ENCODE peak calls at places on chromosomes 3 and 15, in six cellular contexts. One of them, this sample, is unnamed. For H3K4me1, the result is how much of the 10 kb centered on the place peaks cover.

GRCh38 chr3:146585156-146585555 is 20.0 kb downstream of the PLSCR5 start:
- DNase-seq in A549: no peak
- DNase-seq in pancreas: no peak
- DNase-seq in testis: no peak
- DNase-seq in lower lobe of right lung: no peak
- DNase-seq in prostate gland: no peak
- DNase-seq in this sample: no peak

GRCh38 chr3:20811631-20812030 is 625.6 kb upstream of the SGO1 start:
- DNase-seq in A549: no peak
- DNase-seq in pancreas: no peak
- DNase-seq in testis: no peak
- DNase-seq in lower lobe of right lung: no peak
- DNase-seq in prostate gland: no peak
- DNase-seq in this sample: no peak

GRCh38 chr3:126704494-126705214 is 614 bp downstream of the CHCHD6 start:
- DNase-seq in A549: no peak
- DNase-seq in pancreas: no peak
- DNase-seq in testis: no peak
- DNase-seq in lower lobe of right lung: no peak
- DNase-seq in prostate gland: no peak
- DNase-seq in this sample: no peak

GRCh38 chr3:108970561-108970960 is 16.9 kb upstream of the GUCA1C start:
- DNase-seq in A549: no peak
- DNase-seq in pancreas: no peak
- DNase-seq in testis: no peak
- DNase-seq in lower lobe of right lung: no peak
- DNase-seq in prostate gland: no peak
- DNase-seq in this sample: no peak

GRCh38 chr15:62841269-62841628 is 201.3 kb upstream of the TPM1 start:
- DNase-seq in A549: no peak
- DNase-seq in pancreas: no peak
- DNase-seq in testis: no peak
- DNase-seq in lower lobe of right lung: no peak
- DNase-seq in prostate gland: no peak
- DNase-seq in this sample: no peak

GRCh38 chr3:19147905-19148767 is at the start of gene KCNH8:
- DNase-seq in A549: peak
- DNase-seq in pancreas: peak
- DNase-seq in testis: peak
- DNase-seq in lower lobe of right lung: no peak
- DNase-seq in prostate gland: peak
- DNase-seq in this sample: no peak

GRCh38 chr15:87944687-87945086 is 311.9 kb downstream of the NTRK3 start:
- DNase-seq in A549: no peak
- DNase-seq in pancreas: no peak
- DNase-seq in testis: no peak
- DNase-seq in lower lobe of right lung: no peak
- DNase-seq in prostate gland: no peak
- DNase-seq in this sample: no peak

GRCh38 chr15:50124557-50125080 is 5.6 kb upstream of the ATP8B4 start:
- DNase-seq in A549: no peak
- DNase-seq in pancreas: no peak
- DNase-seq in testis: peak
- DNase-seq in lower lobe of right lung: no peak
- DNase-seq in prostate gland: no peak
- DNase-seq in this sample: no peak

GRCh38 chr3:151873433-151873832 is at the start of gene SUCNR1:
- DNase-seq in A549: no peak
- DNase-seq in pancreas: no peak
- DNase-seq in testis: no peak
- DNase-seq in lower lobe of right lung: no peak
- DNase-seq in prostate gland: no peak
- DNase-seq in this sample: no peak

GRCh38 chr15:70535071-70535954 is 228.0 kb downstream of the UACA start:
- DNase-seq in A549: no peak
- DNase-seq in pancreas: no peak
- DNase-seq in testis: no peak
- DNase-seq in lower lobe of right lung: no peak
- DNase-seq in prostate gland: no peak
- DNase-seq in this sample: peak

GRCh38 chr15:23561914-23562313 is 3.6 kb upstream of the MKRN3 start:
- DNase-seq in A549: no peak
- DNase-seq in pancreas: no peak
- DNase-seq in testis: no peak
- DNase-seq in lower lobe of right lung: no peak
- DNase-seq in prostate gland: no peak
- DNase-seq in this sample: no peak

GRCh38 chr3:112858410-112859069 is 11.9 kb upstream of the CD200R1L start:
- DNase-seq in A549: no peak
- DNase-seq in pancreas: no peak
- DNase-seq in testis: no peak
- DNase-seq in lower lobe of right lung: no peak
- DNase-seq in prostate gland: no peak
- DNase-seq in this sample: no peak

GRCh38 chr3:149647285-149647684 is 10.5 kb downstream of the WWTR1 start:
- DNase-seq in A549: no peak
- DNase-seq in pancreas: no peak
- DNase-seq in testis: no peak
- DNase-seq in lower lobe of right lung: no peak
- DNase-seq in prostate gland: no peak
- DNase-seq in this sample: no peak

GRCh38 chr3:125213946-125214542 is 1.5 kb upstream of the SLC12A8 start:
- DNase-seq in A549: no peak
- DNase-seq in pancreas: no peak
- DNase-seq in testis: no peak
- DNase-seq in lower lobe of right lung: no peak
- DNase-seq in prostate gland: no peak
- DNase-seq in this sample: no peak

GRCh38 chr3:135915206-135915605 is 50.3 kb upstream of the PPP2R3A start:
- DNase-seq in A549: no peak
- DNase-seq in pancreas: no peak
- DNase-seq in testis: no peak
- DNase-seq in lower lobe of right lung: no peak
- DNase-seq in prostate gland: no peak
- DNase-seq in this sample: no peak

GRCh38 chr3:123098411-123099330 is 31.8 kb downstream of the PDIA5 start:
- DNase-seq in A549: no peak
- DNase-seq in pancreas: no peak
- DNase-seq in testis: peak
- DNase-seq in lower lobe of right lung: no peak
- DNase-seq in prostate gland: no peak
- DNase-seq in this sample: no peak

GRCh38 chr3:87287025-87287424 is 10.6 kb upstream of the POU1F1 start:
- DNase-seq in A549: no peak
- DNase-seq in pancreas: no peak
- DNase-seq in testis: no peak
- DNase-seq in lower lobe of right lung: no peak
- DNase-seq in prostate gland: no peak
- DNase-seq in this sample: no peak

GRCh38 chr15:65468229-65468628 is 45.5 kb upstream of the IGDCC4 start:
- DNase-seq in A549: no peak
- DNase-seq in pancreas: no peak
- DNase-seq in testis: no peak
- DNase-seq in lower lobe of right lung: no peak
- DNase-seq in prostate gland: no peak
- DNase-seq in this sample: no peak

GRCh38 chr3:126960604-126960995 is 22.3 kb upstream of the PLXNA1 start:
- DNase-seq in A549: no peak
- DNase-seq in pancreas: peak
- DNase-seq in testis: peak
- DNase-seq in lower lobe of right lung: no peak
- DNase-seq in prostate gland: no peak
- DNase-seq in this sample: peak

GRCh38 chr15:71127083-71127482 is 11.8 kb downstream of the THSD4 start:
- DNase-seq in A549: no peak
- DNase-seq in pancreas: no peak
- DNase-seq in testis: no peak
- DNase-seq in lower lobe of right lung: no peak
- DNase-seq in prostate gland: no peak
- DNase-seq in this sample: no peak

GRCh38 chr15:65394280-65394789 is 16.5 kb upstream of the IGDCC3 start:
- DNase-seq in A549: no peak
- DNase-seq in pancreas: no peak
- DNase-seq in testis: no peak
- DNase-seq in lower lobe of right lung: no peak
- DNase-seq in prostate gland: no peak
- DNase-seq in this sample: no peak

DNA sequence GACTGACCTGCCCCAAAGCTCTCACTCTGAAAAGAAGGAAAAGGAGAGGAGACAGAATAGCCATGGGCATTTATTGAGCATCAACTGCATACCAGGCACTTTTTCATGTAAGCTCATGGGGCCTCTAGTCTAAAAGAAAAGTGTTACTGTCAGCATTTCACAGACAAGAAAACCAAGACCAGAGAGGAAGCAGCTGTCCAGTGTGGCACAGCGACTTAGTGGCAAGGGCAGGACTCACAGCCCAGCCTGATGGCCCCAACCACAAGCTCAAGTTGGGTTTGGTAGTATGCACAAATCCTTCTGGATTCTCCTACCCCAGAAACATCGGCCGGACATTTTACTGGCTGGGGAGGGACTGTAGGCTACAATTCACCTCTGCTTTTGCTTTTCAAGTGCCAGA is 5.8 kb downstream of the EFCC1 start:
- DNase-seq in A549: no peak
- DNase-seq in pancreas: peak
- DNase-seq in testis: no peak
- DNase-seq in lower lobe of right lung: no peak
- DNase-seq in prostate gland: no peak
- DNase-seq in this sample: no peak
- H3K4me3 ChIP-seq in A549: no peak
- H3K4me3 ChIP-seq in pancreas: no peak
- H3K4me3 ChIP-seq in testis: no peak
- H3K4me3 ChIP-seq in lower lobe of right lung: no peak
- H3K4me3 ChIP-seq in prostate gland: no peak
- H3K4me3 ChIP-seq in this sample: no peak

GRCh38 chr3:30293621-30294240 is 312.7 kb upstream of the TGFBR2 start:
- DNase-seq in A549: no peak
- DNase-seq in pancreas: no peak
- DNase-seq in testis: no peak
- DNase-seq in lower lobe of right lung: no peak
- DNase-seq in prostate gland: no peak
- DNase-seq in this sample: no peak

GRCh38 chr3:30290479-30290878 is 315.9 kb upstream of the TGFBR2 start:
- DNase-seq in A549: no peak
- DNase-seq in pancreas: no peak
- DNase-seq in testis: no peak
- DNase-seq in lower lobe of right lung: peak
- DNase-seq in prostate gland: no peak
- DNase-seq in this sample: no peak

GRCh38 chr3:30289751-30290150 is 316.6 kb upstream of the TGFBR2 start:
- DNase-seq in A549: no peak
- DNase-seq in pancreas: no peak
- DNase-seq in testis: no peak
- DNase-seq in lower lobe of right lung: no peak
- DNase-seq in prostate gland: no peak
- DNase-seq in this sample: no peak

GRCh38 chr3:30294241-30294667 is 312.1 kb upstream of the TGFBR2 start:
- DNase-seq in A549: no peak
- DNase-seq in pancreas: no peak
- DNase-seq in testis: no peak
- DNase-seq in lower lobe of right lung: no peak
- DNase-seq in prostate gland: no peak
- DNase-seq in this sample: no peak

DNA sequence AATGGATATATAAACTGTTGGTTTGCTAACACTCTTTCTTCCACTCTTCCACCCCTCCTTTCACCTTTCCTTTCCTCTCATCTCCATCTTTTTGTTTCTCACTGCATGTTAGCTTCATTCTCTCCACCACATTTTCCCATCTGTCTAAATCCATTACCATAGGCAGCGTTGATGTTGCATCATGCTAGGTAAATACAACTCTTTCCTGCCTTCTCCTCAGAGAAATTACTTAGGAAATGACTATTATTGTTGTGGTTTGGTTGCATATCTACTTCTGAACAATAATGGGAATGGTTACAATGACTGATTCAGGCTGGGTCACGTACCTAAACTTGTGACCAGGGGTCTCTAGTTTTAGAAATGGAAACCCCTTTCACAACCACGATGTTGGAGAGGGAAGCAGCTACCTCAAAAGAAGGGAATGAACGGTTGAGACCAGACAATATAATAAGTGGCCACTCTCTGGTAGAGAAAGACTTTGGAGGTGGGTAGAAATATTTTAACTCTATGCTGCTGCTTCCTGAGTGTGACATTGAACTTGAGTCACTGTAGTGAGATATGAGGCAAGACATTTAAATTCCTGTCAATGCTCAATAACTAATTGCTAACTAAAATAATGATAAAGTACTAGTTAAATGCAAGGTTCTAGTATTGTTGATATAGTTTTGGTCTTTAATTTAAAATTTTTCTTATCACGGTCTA is 314.1 kb upstream of the TGFBR2 start:
- DNase-seq in A549: no peak
- DNase-seq in pancreas: no peak
- DNase-seq in testis: no peak
- DNase-seq in lower lobe of right lung: no peak
- DNase-seq in prostate gland: no peak
- DNase-seq in this sample: no peak
- H3K27ac ChIP-seq in A549: peak
- H3K27ac ChIP-seq in pancreas: no peak
- H3K27ac ChIP-seq in testis: no peak
- H3K27ac ChIP-seq in lower lobe of right lung: no peak
- H3K27ac ChIP-seq in prostate gland: no peak
- H3K27ac ChIP-seq in this sample: no peak

GRCh38 chr15:77064118-77064517 is 6.8 kb downstream of the TSPAN3 start:
- DNase-seq in A549: no peak
- DNase-seq in pancreas: no peak
- DNase-seq in testis: no peak
- DNase-seq in lower lobe of right lung: no peak
- DNase-seq in prostate gland: no peak
- DNase-seq in this sample: no peak
- H3K4me1 ChIP-seq in A549: half or more
- H3K4me1 ChIP-seq in pancreas: half or more
- H3K4me1 ChIP-seq in testis: under half
- H3K4me1 ChIP-seq in lower lobe of right lung: half or more
- H3K4me1 ChIP-seq in prostate gland: under half
- H3K4me1 ChIP-seq in this sample: under half

GRCh38 chr15:41629883-41630282 is 30.3 kb upstream of the MGA start:
- DNase-seq in A549: no peak
- DNase-seq in pancreas: no peak
- DNase-seq in testis: no peak
- DNase-seq in lower lobe of right lung: no peak
- DNase-seq in prostate gland: no peak
- DNase-seq in this sample: no peak
- H3K4me3 ChIP-seq in A549: no peak
- H3K4me3 ChIP-seq in pancreas: no peak
- H3K4me3 ChIP-seq in testis: no peak
- H3K4me3 ChIP-seq in lower lobe of right lung: no peak
- H3K4me3 ChIP-seq in prostate gland: no peak
- H3K4me3 ChIP-seq in this sample: no peak

This sample was measured in aorta.